ENCODE peak calls at places on chromosomes 16 and 17, in eight cellular contexts. A is head of caudate nucleus; J is amygdala; C is D341Med; K is transverse colon; T is effector CD4-positive, alpha-beta T cell; B is left cardiac atrium; V is choroid plexus epithelial cell. R is an unnamed sample.
A peak's percentile ranks its signal among the peaks of the same experiment; 100 is the strongest.

GRCh38 chr17:51423421-51424160 is 163.2 kb downstream of the UTP18 start:
- DNase-seq in C (no peak), J (no peak), A (no peak), B (no peak), V (no peak), K (no peak), T (no peak), R (no peak)

GRCh38 chr17:13492351-13493122 is 109.2 kb downstream of the HS3ST3A1 start:
- DNase-seq in K (no peak), T (no peak), A (no peak), V (no peak), B (no peak), C (no peak), J (no peak), R (no peak)

GRCh38 chr16:54366005-54366634 is 79.5 kb upstream of the IRX3 start:
- DNase-seq in K (no peak), J (no peak), B (no peak), T (no peak), C (no peak), V (no peak), A (no peak), R (no peak)

GRCh38 chr17:3724373-3725077 is 822 bp downstream of the HASPIN start:
- DNase-seq in V (no peak), B (no peak), T (no peak), K (no peak), C (no peak), A (no peak), J (no peak), R (no peak)

GRCh38 chr17:78366109-78366848 is 6.4 kb upstream of the SOCS3 start:
- DNase-seq in A (no peak), J (no peak), C (no peak), V (peak; percentile 25), K (no peak), T (no peak), B (no peak), R (no peak)

GRCh38 chr17:76515291-76515949 is 14.2 kb upstream of the RHBDF2 start:
- DNase-seq in J (no peak), K (peak; percentile 72), B (peak; percentile 82), A (no peak), C (no peak), T (peak; percentile 73), V (peak; percentile 73), R (no peak)

GRCh38 chr17:13476722-13477121 is 125.0 kb downstream of the HS3ST3A1 start:
- DNase-seq in C (no peak), V (peak; percentile 75), J (no peak), K (no peak), B (no peak), T (no peak), A (no peak), R (no peak)

GRCh38 chr17:48612456-48612853 is 1.6 kb upstream of the HOXB7 start:
- DNase-seq in C (no peak), B (no peak), A (no peak), V (no peak), K (no peak), J (no peak), T (no peak), R (peak; percentile 22)

GRCh38 chr17:52885882-52886281 is 727.4 kb upstream of the CA10 start:
- DNase-seq in J (no peak), V (no peak), C (peak; percentile 77), B (no peak), A (no peak), K (no peak), T (no peak), R (no peak)